ENCODE peak calls at places on chromosomes 4 and X, in four cellular contexts. D is AG09309; T is stimulated activated naive B cell treated with anti-CD40 and anti-IgM and Interleukin-4, amounts not matched to agents 10 μg/mL and 1 μg/mL and 100 μg/mL, for 72 hours; S is SK-N-DZ. F is an unnamed sample.

GRCh38 chr4:70903282-70903603 is 1.1 kb downstream of the MOB1B start:
- DNase-seq in D (no peak), T (peak; percentile 27), S (peak; percentile 47), F (no peak)

GRCh38 chrX:55758033-55758432 is 40.5 kb downstream of the RRAGB start:
- DNase-seq in D (no peak), T (no peak), S (no peak), F (no peak)

GRCh38 chrX:24145340-24146186 is 4.0 kb upstream of the ZFX start:
- DNase-seq in D (peak; percentile 27), S (no peak), T (no peak), F (peak; percentile 14)

GRCh38 chrX:72381439-72382198 is 75.9 kb upstream of the CITED1 start:
- DNase-seq in D (no peak), S (no peak), T (no peak), F (no peak)

GRCh38 chrX:39636481-39636880 is 461.3 kb downstream of the BCOR start:
- DNase-seq in D (no peak), S (no peak), T (no peak), F (no peak)

GRCh38 chr4:55545133-55545532 is 1.6 kb downstream of the CLOCK start:
- DNase-seq in T (no peak), D (no peak), S (peak; percentile 9), F (no peak)

GRCh38 chr4:48017108-48017527 is 546 bp downstream of the NIPAL1 start:
- DNase-seq in D (no peak), T (no peak), S (no peak), F (no peak)

GRCh38 chrX:25206761-25207160 is 191.0 kb upstream of the ARX start:
- DNase-seq in T (no peak), D (no peak), S (no peak), F (peak; percentile 4)

GRCh38 chr4:52037730-52038108 is 380 bp downstream of the SGCB start:
- DNase-seq in S (peak; percentile 38), T (no peak), D (no peak), F (no peak)

GRCh38 chr4:54229631-54230478 is 762 bp downstream of the PDGFRA start:
- DNase-seq in T (no peak), D (no peak), S (no peak), F (no peak)

GRCh38 chrX:10173331-10173900 is 16.6 kb downstream of the CLCN4 start:
- DNase-seq in D (peak; percentile 54), T (no peak), S (peak; percentile 26), F (peak; percentile 30)

GRCh38 chr4:95087657-95088455 is 330.1 kb downstream of the BMPR1B start:
- DNase-seq in D (no peak), T (no peak), S (no peak), F (no peak)

GRCh38 chrX:39063037-39063436 is 261.8 kb downstream of the MID1IP1 start:
- DNase-seq in T (no peak), S (no peak), D (no peak), F (no peak)

GRCh38 chrX:115894087-115894486 is 276.5 kb upstream of the AGTR2 start:
- DNase-seq in S (peak; percentile 52), D (peak; percentile 13), T (peak; percentile 27), F (no peak)

GRCh38 chr4:150337709-150338108 is 244.2 kb upstream of the MAB21L2 start:
- DNase-seq in D (peak; percentile 52), S (no peak), T (no peak), F (peak; percentile 78)